ENCODE peak calls at places on chromosomes 5 and 9, in six cellular contexts. P is HCT116, Q is A549, Z is fibroblast of lung, J is neural progenitor cell, S is GM06990. C is an unnamed sample.

GRCh38 chr9:69637801-69638200 is 34.4 kb downstream of the APBA1 start:
- DNase-seq in Z (peak; percentile 83), Q (no peak), S (no peak), J (no peak), P (no peak), C (peak; percentile 83)

GRCh38 chr5:42772265-42772993 is 15.8 kb downstream of the CCDC152 start:
- DNase-seq in P (no peak), Q (no peak), J (no peak), Z (peak; percentile 13), S (no peak), C (peak; percentile 32)

GRCh38 chr9:137056739-137057407 is 3.0 kb upstream of the ENTPD2 start:
- DNase-seq in Z (no peak), S (no peak), J (no peak), P (no peak), Q (no peak), C (no peak)

GRCh38 chr5:88803309-88803708 is 79.7 kb downstream of the MEF2C start:
- DNase-seq in J (no peak), P (no peak), S (no peak), Q (no peak), Z (no peak), C (peak; percentile 19)

GRCh38 chr9:19493845-19494244 is 85.0 kb downstream of the ACER2 start:
- DNase-seq in Z (no peak), S (no peak), Q (no peak), J (no peak), P (no peak), C (no peak)

GRCh38 chr9:127130661-127131538 is 8.5 kb upstream of the ANGPTL2 start:
- DNase-seq in Z (peak; percentile 97), P (no peak), J (no peak), Q (no peak), S (no peak), C (peak; percentile 96)

GRCh38 chr5:33679791-33680190 is 212.0 kb downstream of the ADAMTS12 start:
- DNase-seq in Q (no peak), P (no peak), Z (peak; percentile 64), J (no peak), S (no peak), C (no peak)

GRCh38 chr5:10250804-10251276 is 760 bp downstream of the CCT5 start:
- DNase-seq in J (peak; percentile 31), P (no peak), S (no peak), Q (no peak), Z (peak; percentile 39), C (peak; percentile 39)

GRCh38 chr9:6415266-6415665 is 2.3 kb downstream of the UHRF2 start:
- DNase-seq in S (no peak), Q (no peak), P (no peak), Z (peak; percentile 25), J (no peak), C (no peak)

GRCh38 chr5:42950091-42950465 is 90.0 kb downstream of the ANXA2R start:
- DNase-seq in S (no peak), Q (no peak), P (no peak), Z (no peak), J (no peak), C (no peak)

GRCh38 chr5:29089591-29090141 is 2051.3 kb upstream of the CDH9 start:
- DNase-seq in Z (no peak), J (no peak), P (no peak), Q (no peak), S (no peak), C (no peak)

GRCh38 chr9:116101516-116101915 is 52.1 kb upstream of the PAPPA start:
- DNase-seq in J (no peak), S (no peak), Q (peak; percentile 8), P (no peak), Z (peak; percentile 78), C (peak; percentile 94)

GRCh38 chr5:14869286-14870164 is 2.1 kb downstream of the ANKH start:
- DNase-seq in Q (no peak), P (no peak), Z (peak; percentile 18), J (no peak), S (no peak), C (no peak)
- H3K4me3 ChIP-seq in Q (no peak overlapping the region), P (no peak overlapping the region), Z (no peak overlapping the region), J (no peak overlapping the region), S (peak overlapping the region; percentile 78), C (peak overlapping the region; percentile 65)

GRCh38 chr5:144457160-144457559 is 286.5 kb downstream of the KCTD16 start:
- DNase-seq in J (no peak), P (no peak), Z (no peak), S (no peak), Q (no peak), C (no peak)

GRCh38 chr5:144448457-144448856 is 277.8 kb downstream of the KCTD16 start:
- DNase-seq in Q (no peak), S (no peak), Z (no peak), J (no peak), P (no peak), C (no peak)

GRCh38 chr5:144453753-144454152 is 283.1 kb downstream of the KCTD16 start:
- DNase-seq in J (no peak), S (no peak), Q (no peak), Z (no peak), P (no peak), C (no peak)

GRCh38 chr5:144451187-144451973 is 280.7 kb downstream of the KCTD16 start:
- DNase-seq in Z (no peak), Q (no peak), P (no peak), S (no peak), J (no peak), C (no peak)
- TF ChIP-seq CTCF in Z (no peak), Q (no peak), P (no peak), S (no peak), J (no peak), C (no peak)

GRCh38 chr9:125829743-125830142 is 82.6 kb downstream of the PBX3 start:
- DNase-seq in J (no peak), Q (no peak), P (no peak), Z (peak; percentile 19), S (peak; percentile 60), C (no peak)
- H3K4me3 ChIP-seq in J (no peak overlapping the region), Q (no peak overlapping the region), P (no peak overlapping the region), Z (peak overlapping the region; percentile 50), S (peak overlapping the region; percentile 58), C (no peak overlapping the region)

DNA sequence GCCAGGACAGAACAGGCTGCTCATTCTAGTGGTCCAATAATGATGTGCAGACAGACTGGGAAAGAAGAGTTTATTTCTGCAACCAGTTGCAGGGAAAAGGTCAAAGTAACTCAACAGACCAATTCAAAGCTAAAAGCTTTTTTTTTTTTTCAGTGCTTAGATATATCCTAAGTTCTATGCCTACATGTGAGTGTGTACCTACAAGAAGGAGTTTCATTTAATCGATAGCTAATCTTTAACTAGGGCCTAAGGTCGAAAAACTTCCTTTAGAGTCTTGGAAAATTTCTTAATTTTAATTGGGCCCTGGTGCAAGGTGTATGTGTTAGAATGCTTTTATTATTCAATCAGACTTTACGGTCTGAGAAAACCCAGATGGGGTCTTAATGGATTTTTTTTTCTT is 365.2 kb downstream of the MTRR start:
- DNase-seq in P (no peak), Z (no peak), Q (no peak), J (no peak), S (no peak), C (no peak)
- TF ChIP-seq CTCF in P (no peak), Z (no peak), Q (no peak), J (no peak), S (no peak), C (no peak)

GRCh38 chr9:33820231-33820745 is 3.3 kb downstream of the UBE2R2 start:
- DNase-seq in Z (no peak), Q (no peak), P (no peak), J (no peak), S (no peak), C (no peak)
- H3K4me3 ChIP-seq in Z (peak overlapping the region; percentile 35), Q (no peak overlapping the region), P (no peak overlapping the region), J (peak overlapping the region; percentile 98), S (no peak overlapping the region), C (no peak overlapping the region)

GRCh38 chr5:82349651-82350050 is 71.5 kb upstream of the RPS23 start:
- DNase-seq in Z (no peak), J (peak; percentile 68), S (no peak), Q (no peak), P (no peak), C (peak; percentile 39)

GRCh38 chr5:82353522-82353921 is 75.4 kb upstream of the RPS23 start:
- DNase-seq in Z (no peak), J (no peak), S (no peak), P (no peak), Q (no peak), C (no peak)

GRCh38 chr5:82354543-82354942 is 76.4 kb upstream of the RPS23 start:
- DNase-seq in Q (no peak), S (no peak), P (no peak), Z (no peak), J (no peak), C (no peak)

GRCh38 chr5:82351754-82352145 is 73.6 kb upstream of the RPS23 start:
- DNase-seq in Q (peak; percentile 55), J (peak; percentile 65), P (peak; percentile 61), Z (peak; percentile 84), S (no peak), C (peak; percentile 77)

DNA sequence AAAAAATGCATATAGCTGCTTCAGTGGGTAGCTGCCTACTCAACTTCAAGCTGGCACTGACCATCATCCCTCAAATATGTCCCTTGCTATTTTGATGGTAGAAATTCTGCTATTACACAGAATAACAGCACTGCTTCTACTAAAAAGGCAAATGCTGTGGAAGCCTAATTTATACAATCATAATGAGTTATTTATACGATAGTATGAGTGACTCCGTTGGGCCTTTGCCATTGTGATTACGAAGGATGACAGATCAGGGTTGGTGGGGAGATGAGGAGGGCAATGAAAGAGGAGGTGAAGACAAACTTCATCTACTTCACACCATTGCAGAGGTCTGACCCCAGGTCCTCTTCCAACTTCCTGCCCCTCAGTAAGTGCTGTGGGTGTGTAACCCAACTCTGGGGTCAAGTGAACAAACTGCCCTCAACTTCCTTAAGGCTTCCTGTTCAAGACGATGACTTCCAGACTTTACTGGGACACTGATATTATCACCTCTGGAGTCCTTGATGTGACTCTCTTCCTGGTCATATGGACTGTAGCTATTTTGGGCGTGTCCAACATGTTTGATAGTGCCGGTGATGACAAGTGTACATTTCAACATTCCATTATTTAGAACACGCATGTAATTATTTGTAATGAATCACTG is 74.1 kb upstream of the RPS23 start:
- DNase-seq in J (no peak), Z (peak; percentile 53), Q (no peak), S (no peak), P (no peak), C (peak; percentile 80)
- TF ChIP-seq CTCF in J (no peak), Z (no peak), Q (no peak), S (no peak), P (no peak), C (no peak)

GRCh38 chr9:111715471-111715870 is 54.1 kb downstream of the GNG10 start:
- DNase-seq in Z (peak; percentile 35), J (no peak), P (no peak), Q (no peak), S (no peak), C (no peak)
- H3K4me3 ChIP-seq in Z (no peak overlapping the region), J (no peak overlapping the region), P (no peak overlapping the region), Q (no peak overlapping the region), S (no peak overlapping the region), C (no peak overlapping the region)